ENCODE peak calls at places on chromosomes 16 and 17, in four cellular contexts. X is AG04450, P is HCT116, S is brain microvascular endothelial cell. H is an unnamed sample.

GRCh38 chr17:14296511-14296910 is 4.4 kb upstream of the HS3ST3B1 start:
- DNase-seq in X (no peak), P (no peak), S (no peak), H (no peak)

GRCh38 chr17:17119533-17119932 is 77.3 kb downstream of the MPRIP start:
- DNase-seq in X (peak), P (no peak), S (no peak), H (peak)

GRCh38 chr16:11253995-11254912 is 1.8 kb downstream of the SOCS1 start:
- DNase-seq in X (no peak), P (no peak), S (no peak), H (no peak)

GRCh38 chr16:53258809-53259208 is 175.5 kb upstream of the RBL2 start:
- DNase-seq in X (no peak), P (no peak), S (no peak), H (no peak)

GRCh38 chr16:31440511-31441184 is 1.9 kb downstream of the ZNF843 start:
- DNase-seq in X (no peak), P (no peak), S (no peak), H (no peak)

GRCh38 chr16:3825103-3825502 is 55.4 kb downstream of the CREBBP start:
- DNase-seq in X (no peak), P (no peak), S (no peak), H (peak)

GRCh38 chr17:27294689-27295630 is 1.0 kb downstream of the WSB1 start:
- DNase-seq in X (no peak), P (peak), S (peak), H (peak)

GRCh38 chr16:50844840-50845239 is 103.0 kb downstream of the CYLD start:
- DNase-seq in X (no peak), P (no peak), S (no peak), H (no peak)

GRCh38 chr16:88700636-88701482 is 5.3 kb downstream of the RNF166 start:
- DNase-seq in X (peak), P (no peak), S (peak), H (peak)
- H3K4me3 ChIP-seq in X (no peak), P (no peak), S (peak), H (peak)

GRCh38 chr16:67027046-67027445 is 1.9 kb upstream of the CBFB start:
- DNase-seq in X (no peak), P (no peak), S (no peak), H (no peak)

GRCh38 chr16:67028167-67028554 is 788 bp upstream of the CBFB start:
- DNase-seq in X (no peak), P (no peak), S (no peak), H (no peak)

GRCh38 chr16:67030221-67030962 is 1.4 kb downstream of the CBFB start:
- DNase-seq in X (no peak), P (no peak), S (no peak), H (no peak)

GRCh38 chr16:67029249-67030096 is 524 bp downstream of the CBFB start:
- DNase-seq in X (no peak), P (no peak), S (peak), H (peak)

GRCh38 chr16:67028555-67029248 is at the start of gene CBFB:
- DNase-seq in X (peak), P (peak), S (peak), H (peak)
- TF ChIP-seq CTCF in X (peak), P (peak), S (peak), H (no peak)

GRCh38 chr17:39195568-39196160 is 1.8 kb downstream of the CACNB1 start:
- DNase-seq in X (no peak), P (no peak), S (no peak), H (no peak)
- H3K4me3 ChIP-seq in X (peak), P (peak), S (peak), H (no peak)

DNA sequence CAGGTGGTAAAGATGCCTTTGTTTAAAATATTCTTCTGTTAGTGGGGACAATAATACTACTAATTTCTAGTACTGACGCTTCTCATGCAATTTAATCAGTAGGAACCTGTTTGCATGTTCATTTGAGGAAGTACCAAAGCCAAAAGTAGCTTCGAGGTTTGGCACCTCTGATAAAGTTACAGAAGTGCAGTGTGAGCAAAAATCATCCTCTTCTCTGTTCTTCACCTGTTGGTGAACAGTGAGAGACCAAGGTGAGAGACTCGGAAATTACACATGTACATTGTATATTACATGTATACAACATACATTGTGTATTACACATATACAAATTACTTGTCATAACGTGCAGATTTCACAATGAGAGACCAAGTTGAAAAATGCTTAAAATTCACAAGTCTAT is 404.6 kb downstream of the MAF start:
- DNase-seq in X (no peak), P (no peak), S (no peak), H (no peak)
- TF ChIP-seq CTCF in X (no peak), P (no peak), S (no peak), H (no peak)

DNA sequence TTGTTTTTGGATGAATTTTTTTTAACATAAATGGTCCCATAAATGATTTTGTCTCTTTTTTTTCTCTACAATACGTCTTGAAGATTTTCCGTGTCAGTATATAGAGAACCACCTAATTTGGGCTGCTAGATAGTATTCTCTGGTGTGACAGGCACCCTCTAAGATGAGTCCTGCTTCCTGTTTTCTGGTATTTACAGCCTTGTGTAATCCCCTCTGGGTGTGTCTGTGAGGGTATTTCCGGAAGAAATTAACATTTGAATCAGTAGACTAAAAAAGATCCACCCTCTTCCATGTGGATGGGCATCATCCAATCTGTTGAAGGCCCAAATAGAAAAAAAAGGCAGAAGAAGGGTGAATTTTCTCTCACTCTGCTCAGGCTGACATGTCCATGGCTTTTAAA is 119.7 kb upstream of the RBBP6 start:
- DNase-seq in X (no peak), P (no peak), S (no peak), H (no peak)
- H3K4me3 ChIP-seq in X (no peak), P (no peak), S (no peak), H (no peak)

GRCh38 chr17:76411247-76411646 is 26.8 kb downstream of the SPHK1 start:
- DNase-seq in X (no peak), P (no peak), S (no peak), H (no peak)
- TF ChIP-seq CTCF in X (no peak), P (no peak), S (no peak), H (no peak)